ENCODE peak calls at places on chromosomes 12 and 14, in seven cellular contexts. Q is HAP-1, A is cardiac muscle cell, Z is right cardiac atrium, M is transverse colon, R is tibial artery, N is ovary. C is an unnamed sample. For H3K27me3 and H3K4me1, the result is how much of the 10 kb centered on the place peaks cover.

GRCh38 chr12:52851787-52852186 is 3.0 kb upstream of the KRT78 start:
- DNase-seq in R (no peak), Q (no peak), M (no peak), A (no peak), N (no peak), Z (no peak), C (no peak)

GRCh38 chr14:69948311-69948710 is 69.1 kb downstream of the SMOC1 start:
- DNase-seq in R (no peak), Q (no peak), M (no peak), Z (no peak), A (no peak), N (no peak), C (no peak)

GRCh38 chr14:60622920-60623263 is 26.4 kb downstream of the SIX1 start:
- DNase-seq in Z (no peak), N (no peak), M (no peak), A (peak), R (no peak), Q (no peak), C (no peak)

GRCh38 chr12:106602071-106602470 is 19.3 kb downstream of the RFX4 start:
- DNase-seq in Z (no peak), A (no peak), M (no peak), N (no peak), Q (no peak), R (no peak), C (no peak)

GRCh38 chr12:80058586-80058985 is 40.8 kb upstream of the OTOGL start:
- DNase-seq in R (no peak), Z (no peak), M (no peak), Q (no peak), A (no peak), N (no peak), C (no peak)

GRCh38 chr14:25103261-25103660 is 53.3 kb upstream of the STXBP6 start:
- DNase-seq in M (no peak), R (no peak), A (no peak), Z (no peak), N (no peak), Q (no peak), C (no peak)

GRCh38 chr12:1614360-1614759 is 14.7 kb upstream of the WNT5B start:
- DNase-seq in M (no peak), A (no peak), R (no peak), N (no peak), Q (no peak), Z (no peak), C (no peak)

GRCh38 chr14:100091386-100091785 is 26.2 kb downstream of the EVL start:
- DNase-seq in N (no peak), Z (no peak), Q (no peak), M (no peak), A (no peak), R (no peak), C (no peak)

GRCh38 chr12:124441443-124442190 is 125.8 kb downstream of the NCOR2 start:
- DNase-seq in A (peak), Z (peak), R (peak), Q (no peak), N (no peak), M (no peak), C (no peak)

GRCh38 chr12:117450186-117450585 is 88.8 kb upstream of the NOS1 start:
- DNase-seq in Q (no peak), Z (no peak), M (no peak), R (no peak), N (no peak), A (no peak), C (no peak)

GRCh38 chr14:31084385-31084784 is 58.2 kb upstream of the STRN3 start:
- DNase-seq in N (no peak), Q (peak), R (no peak), Z (no peak), M (no peak), A (no peak), C (peak)

GRCh38 chr14:96251656-96252155 is 4.3 kb upstream of the BDKRB1 start:
- DNase-seq in M (no peak), R (no peak), N (no peak), Z (no peak), Q (no peak), A (no peak), C (no peak)

GRCh38 chr12:92796650-92797049 is 93.9 kb downstream of the PLEKHG7 start:
- DNase-seq in N (no peak), A (no peak), M (no peak), Z (no peak), Q (no peak), R (no peak), C (no peak)

GRCh38 chr12:42732908-42733411 is 143.4 kb upstream of the PRICKLE1 start:
- DNase-seq in R (no peak), Z (no peak), M (no peak), Q (no peak), N (no peak), A (no peak), C (no peak)

GRCh38 chr14:59190372-59190771 is 1.9 kb downstream of the DAAM1 start:
- DNase-seq in R (no peak), Q (peak), A (peak), N (no peak), Z (no peak), M (peak), C (no peak)

GRCh38 chr12:103955811-103956514 is 9.7 kb upstream of the TDG start:
- DNase-seq in Q (no peak), M (no peak), Z (no peak), R (no peak), A (no peak), N (no peak), C (no peak)

GRCh38 chr12:109844091-109844490 is 10.9 kb upstream of the TRPV4 start:
- DNase-seq in Z (no peak), R (no peak), Q (no peak), M (no peak), A (no peak), N (no peak), C (no peak)

GRCh38 chr12:124278389-124279101 is 16.3 kb upstream of the RFLNA start:
- DNase-seq in N (no peak), Q (no peak), M (no peak), Z (no peak), R (no peak), A (no peak), C (no peak)

GRCh38 chr12:120760349-120761245 is 35.0 kb downstream of the ACADS start:
- DNase-seq in Z (no peak), M (no peak), A (no peak), N (no peak), R (no peak), Q (no peak), C (no peak)

GRCh38 chr14:103910262-103910935 is 17.9 kb upstream of the TDRD9 start:
- DNase-seq in Q (peak), A (peak), Z (peak), R (peak), N (peak), M (peak), C (peak)

GRCh38 chr14:61928300-61928699 is 166.1 kb downstream of the SNAPC1 start:
- DNase-seq in N (no peak), A (no peak), Z (no peak), M (no peak), Q (no peak), R (no peak), C (no peak)

GRCh38 chr14:61925732-61926445 is 163.7 kb downstream of the SNAPC1 start:
- DNase-seq in R (no peak), A (no peak), Z (no peak), N (no peak), Q (no peak), M (no peak), C (no peak)

GRCh38 chr14:61927521-61927920 is 165.3 kb downstream of the SNAPC1 start:
- DNase-seq in R (no peak), Q (no peak), N (no peak), Z (no peak), M (no peak), A (peak), C (no peak)

GRCh38 chr14:61925043-61925442 is 162.8 kb downstream of the SNAPC1 start:
- DNase-seq in M (no peak), Q (no peak), A (peak), N (no peak), R (no peak), Z (no peak), C (no peak)

GRCh38 chr14:61927015-61927414 is 164.8 kb downstream of the SNAPC1 start:
- DNase-seq in Q (no peak), Z (no peak), A (no peak), M (no peak), N (no peak), R (no peak), C (no peak)
- H3K27me3 ChIP-seq in Q (under half), Z (under half), A (under half), M (under half), N (under half), R (under half), C (under half)

GRCh38 chr12:6235499-6235898 is 35.3 kb downstream of the CD9 start:
- DNase-seq in Q (peak), Z (peak), N (no peak), M (peak), R (no peak), A (no peak), C (no peak)
- H3K4me1 ChIP-seq in Q (under half), Z (under half), N (under half), M (half or more), R (under half), A (under half), C (under half)

DNA sequence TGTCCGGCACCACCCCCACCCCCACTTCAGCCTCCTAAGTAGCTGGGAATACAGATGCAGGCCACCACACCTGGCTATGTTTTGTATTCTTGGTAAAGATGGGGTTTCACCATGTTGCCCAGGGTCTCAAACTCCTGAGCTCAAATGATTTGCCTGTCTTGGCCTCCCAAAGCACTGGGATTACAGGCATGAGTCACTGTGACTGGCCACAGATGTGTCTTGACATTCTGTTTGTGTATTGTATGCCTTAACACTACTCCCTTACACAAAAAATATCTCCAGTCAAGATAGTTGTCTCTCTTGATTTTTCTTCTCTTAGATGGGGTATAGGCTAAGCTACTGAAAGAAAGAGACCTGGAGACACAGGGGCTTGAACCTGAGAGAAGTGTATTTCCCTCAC is 17.6 kb downstream of the CLEC14A start:
- DNase-seq in Z (no peak), R (no peak), Q (no peak), M (no peak), A (no peak), N (no peak), C (no peak)
- H3K27me3 ChIP-seq in Z (under half), R (under half), Q (under half), M (under half), A (under half), N (under half), C (under half)

DNA sequence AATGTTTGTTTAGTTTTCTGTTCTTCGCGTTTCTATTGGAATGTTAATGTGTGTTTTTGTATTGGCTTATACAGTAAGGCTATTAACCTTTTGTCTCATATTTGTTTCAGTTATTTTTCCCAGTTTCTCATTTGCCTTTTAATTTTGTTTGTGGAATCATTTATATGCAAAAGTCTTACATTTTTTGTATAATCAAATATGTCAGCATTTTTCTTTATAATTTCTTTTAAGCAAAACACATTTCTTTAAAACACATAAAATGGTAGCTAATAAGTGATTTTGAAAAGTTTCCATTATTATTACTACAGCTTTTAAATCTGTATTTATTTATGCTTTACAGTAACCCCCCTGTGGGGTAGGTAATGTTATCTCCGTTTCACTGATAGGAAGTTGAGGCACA is 433.8 kb downstream of the RAD51B start:
- DNase-seq in N (no peak), A (no peak), Z (no peak), M (no peak), R (no peak), Q (no peak), C (no peak)
- H3K4me1 ChIP-seq in N (under half), A (half or more), Z (under half), M (under half), R (under half), Q (half or more), C (under half)

C was measured in psoas muscle.